ENCODE peak calls at places on chromosome 4, in ten cellular contexts. G, L, E, W, O, B, D, S, H and I are unnamed samples.

GRCh38 chr4:145346081-145346480 is 135.6 kb upstream of the SMAD1 start:
- DNase-seq in H (no peak), L (no peak), E (no peak), B (no peak), W (no peak), S (no peak), D (no peak), O (no peak), G (no peak), I (no peak)

GRCh38 chr4:11480683-11481082 is 52.0 kb upstream of the HS3ST1 start:
- DNase-seq in B (no peak), D (peak), L (no peak), S (peak), E (peak), O (no peak), W (no peak), G (no peak), H (no peak), I (no peak)

GRCh38 chr4:80075995-80076394 is 3.0 kb upstream of the ANTXR2 start:
- DNase-seq in L (no peak), E (no peak), S (no peak), O (no peak), D (no peak), H (no peak), B (no peak), G (no peak), W (no peak), I (no peak)

GRCh38 chr4:2691952-2692435 is 64.1 kb downstream of the TNIP2 start:
- DNase-seq in O (no peak), D (no peak), E (no peak), H (no peak), S (no peak), G (no peak), W (no peak), B (no peak), L (no peak), I (no peak)

GRCh38 chr4:171130126-171130801 is 682.9 kb upstream of the GALNTL6 start:
- DNase-seq in L (no peak), D (no peak), E (no peak), O (no peak), B (no peak), W (no peak), G (peak), S (no peak), H (peak), I (no peak)

GRCh38 chr4:147709999-147710398 is 21.9 kb upstream of the ARHGAP10 start:
- DNase-seq in B (peak), E (peak), L (peak), D (no peak), O (no peak), W (no peak), G (no peak), H (no peak), S (no peak), I (peak)

GRCh38 chr4:46844325-46844917 is 64.6 kb downstream of the COX7B2 start:
- DNase-seq in E (peak), O (peak), D (peak), H (peak), L (peak), W (peak), G (peak), S (peak), B (peak), I (no peak)

GRCh38 chr4:144489831-144490230 is 156.1 kb upstream of the HHIP start:
- DNase-seq in E (no peak), D (no peak), S (no peak), W (no peak), B (no peak), G (no peak), O (no peak), H (no peak), L (no peak), I (no peak)

GRCh38 chr4:155974957-155975356 is 21.3 kb upstream of the CTSO start:
- DNase-seq in W (no peak), L (no peak), D (no peak), E (no peak), G (no peak), O (no peak), S (no peak), B (no peak), H (no peak), I (no peak)

GRCh38 chr4:39514888-39515401 is 12.3 kb downstream of the UGDH start:
- DNase-seq in G (peak), L (no peak), B (peak), D (no peak), E (peak), H (peak), W (no peak), O (peak), S (no peak), I (no peak)

GRCh38 chr4:131052646-131053045 is 1956.7 kb downstream of the C4orf33 start:
- DNase-seq in E (no peak), L (no peak), G (no peak), O (no peak), W (no peak), S (no peak), B (no peak), H (no peak), D (no peak), I (no peak)

GRCh38 chr4:131054489-131055019 is 1958.6 kb downstream of the C4orf33 start:
- DNase-seq in H (no peak), S (no peak), G (no peak), E (no peak), D (no peak), L (no peak), O (no peak), W (no peak), B (no peak), I (no peak)
- TF ChIP-seq CTCF in H (no peak), S (no peak), G (no peak), E (no peak), D (no peak), L (no peak), O (no peak), W (no peak), B (no peak), I (no peak)

GRCh38 chr4:1349359-1350168 is 2.6 kb downstream of the UVSSA start:
- DNase-seq in W (no peak), O (no peak), L (no peak), D (no peak), E (no peak), S (no peak), B (peak), H (no peak), G (no peak), I (no peak)

GRCh38 chr4:1348014-1348513 is 1.1 kb downstream of the UVSSA start:
- DNase-seq in L (no peak), E (no peak), G (no peak), S (no peak), H (no peak), B (no peak), O (no peak), W (no peak), D (no peak), I (no peak)

GRCh38 chr4:1347410-1347864 is 429 bp downstream of the UVSSA start:
- DNase-seq in H (peak), W (peak), L (peak), O (peak), D (peak), G (peak), E (peak), S (peak), B (peak), I (peak)

GRCh38 chr4:1350169-1350520 is 3.1 kb downstream of the UVSSA start:
- DNase-seq in G (no peak), S (no peak), O (no peak), W (no peak), L (no peak), B (no peak), D (no peak), H (no peak), E (no peak), I (no peak)

GRCh38 chr4:1348746-1349145 is 1.7 kb downstream of the UVSSA start:
- DNase-seq in E (no peak), D (no peak), H (no peak), O (no peak), W (no peak), B (no peak), L (no peak), S (no peak), G (no peak), I (no peak)
- TF ChIP-seq CTCF in E (no peak), D (no peak), H (no peak), O (no peak), W (no peak), B (no peak), L (no peak), S (no peak), G (no peak), I (no peak)

GRCh38 chr4:189090174-189090814 is 850.4 kb upstream of the FRG1 start:
- DNase-seq in B (peak), D (no peak), G (no peak), S (no peak), H (peak), O (no peak), E (no peak), W (no peak), L (no peak), I (no peak)
- TF ChIP-seq CTCF in B (peak), D (no peak), G (peak), S (no peak), H (no peak), O (no peak), E (peak), W (peak), L (peak), I (peak)

DNA sequence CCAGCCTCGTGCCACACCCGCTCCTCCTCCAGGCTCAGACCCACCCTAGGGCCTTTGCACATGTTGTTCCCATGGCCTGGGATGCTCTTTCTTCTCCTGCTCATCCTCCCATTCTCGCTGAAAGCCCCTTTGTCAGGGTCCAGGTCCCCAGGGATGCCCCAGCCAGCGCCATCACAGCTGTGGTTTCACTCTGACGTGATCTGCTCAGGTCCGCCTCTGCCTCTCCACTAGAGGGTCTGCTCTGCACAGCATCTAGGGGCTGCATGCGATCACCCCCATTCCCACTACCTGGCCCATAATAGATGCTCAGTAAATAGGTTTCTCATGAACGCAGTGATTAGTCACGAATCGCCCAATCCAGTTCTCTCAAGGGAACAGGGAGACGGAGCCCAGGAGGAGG is 222.5 kb downstream of the AFAP1 start:
- DNase-seq in B (no peak), G (no peak), O (no peak), W (no peak), E (no peak), H (no peak), L (no peak), S (no peak), D (no peak), I (no peak)
- TF ChIP-seq CTCF in B (no peak), G (no peak), O (no peak), W (no peak), E (no peak), H (no peak), L (no peak), S (no peak), D (no peak), I (no peak)

DNA sequence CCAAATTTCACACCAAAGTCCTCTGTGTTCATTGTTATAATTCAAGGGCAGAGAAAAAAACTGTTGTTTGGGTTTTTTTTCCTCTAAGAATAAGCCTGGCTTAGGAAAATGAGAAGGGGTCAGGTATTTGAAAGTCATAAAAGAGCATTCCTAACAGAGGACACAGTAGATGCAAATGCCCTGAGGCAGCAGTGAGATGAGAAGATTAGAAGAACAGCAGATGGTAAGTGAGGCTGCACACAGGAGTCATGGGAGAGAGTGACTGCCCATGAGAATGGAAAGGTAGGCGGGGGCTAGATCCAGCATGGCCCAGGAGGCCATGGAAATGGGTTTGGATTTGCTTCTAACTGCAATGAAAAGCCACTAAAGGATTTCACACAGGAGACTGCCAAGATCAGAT is 107.5 kb upstream of the RBPJ start:
- DNase-seq in W (no peak), D (no peak), B (no peak), L (no peak), G (no peak), E (no peak), S (no peak), O (no peak), H (no peak), I (no peak)
- TF ChIP-seq CTCF in W (no peak), D (no peak), B (no peak), L (no peak), G (no peak), E (no peak), S (no peak), O (no peak), H (no peak), I (no peak)

DNA sequence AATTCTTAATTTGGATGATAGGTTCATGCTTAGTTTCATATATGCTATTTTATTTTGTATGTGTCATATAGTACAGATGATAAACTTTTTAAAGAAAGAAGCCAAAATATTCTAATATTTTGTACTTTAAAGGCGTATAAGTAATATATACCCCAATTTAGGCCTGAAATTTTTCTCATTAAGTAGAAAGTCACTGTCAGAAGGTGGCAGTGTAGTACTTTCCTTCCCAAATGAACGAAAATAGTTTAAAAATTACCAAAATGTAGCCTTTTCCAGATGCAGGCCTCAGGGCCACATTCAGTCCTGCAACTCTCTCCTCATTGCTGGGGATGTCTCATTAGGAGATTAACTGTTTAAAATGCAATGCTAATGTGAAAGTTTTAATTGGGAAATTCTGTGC is 1263.6 kb downstream of the C4orf33 start:
- DNase-seq in H (no peak), B (peak), D (no peak), W (peak), S (no peak), O (no peak), L (peak), G (no peak), E (peak), I (no peak)
- TF ChIP-seq CTCF in H (no peak), B (peak), D (no peak), W (peak), S (peak), O (peak), L (peak), G (no peak), E (peak), I (no peak)

DNA sequence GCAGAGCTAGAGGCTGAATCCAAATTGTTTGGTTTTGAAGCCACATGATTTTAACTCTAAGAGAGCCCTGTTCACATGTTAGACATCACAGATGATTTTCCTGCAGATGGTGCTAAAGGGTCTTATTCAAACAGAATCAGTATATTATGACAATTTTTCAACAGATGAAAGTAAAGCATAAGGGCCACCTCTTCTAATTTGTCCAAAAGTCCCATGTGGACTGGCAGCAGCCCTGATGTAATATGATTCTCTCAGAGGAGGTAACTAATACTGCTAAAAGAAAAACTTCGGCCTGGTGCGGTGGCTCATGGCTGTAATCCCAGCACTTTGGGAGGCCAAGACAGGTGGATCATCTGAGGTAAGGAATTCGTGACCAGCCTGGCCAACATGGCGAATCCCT is 26.0 kb upstream of the SETD7 start:
- DNase-seq in E (no peak), G (no peak), W (no peak), L (no peak), S (no peak), D (no peak), O (no peak), B (peak), H (no peak), I (no peak)
- TF ChIP-seq CTCF in E (no peak), G (no peak), W (peak), L (no peak), S (no peak), D (no peak), O (no peak), B (peak), H (no peak), I (no peak)